ENCODE peak calls at places on chromosomes 1 and 21, in four cellular contexts. One of them, this sample, is unnamed.

GRCh38 chr1:25182629-25183028 is 49.7 kb downstream of the SYF2 start:
- DNase-seq in fibroblast of pulmonary artery: peak
- DNase-seq in GM12878: no peak
- DNase-seq in AG09309: peak
- DNase-seq in this sample: peak

GRCh38 chr1:87853576-87854351 is 525.1 kb downstream of the LMO4 start:
- DNase-seq in fibroblast of pulmonary artery: peak
- DNase-seq in GM12878: no peak
- DNase-seq in AG09309: no peak
- DNase-seq in this sample: no peak

GRCh38 chr1:34736711-34737110 is 18.1 kb upstream of the GJB5 start:
- DNase-seq in GM12878: no peak
- DNase-seq in fibroblast of pulmonary artery: no peak
- DNase-seq in AG09309: no peak
- DNase-seq in this sample: no peak

GRCh38 chr1:12201343-12202189 is 28.3 kb upstream of the VPS13D start:
- DNase-seq in AG09309: no peak
- DNase-seq in fibroblast of pulmonary artery: no peak
- DNase-seq in GM12878: no peak
- DNase-seq in this sample: no peak

GRCh38 chr1:117607471-117607870 is 1.6 kb downstream of the TENT5C start:
- DNase-seq in AG09309: no peak
- DNase-seq in GM12878: no peak
- DNase-seq in fibroblast of pulmonary artery: no peak
- DNase-seq in this sample: no peak

GRCh38 chr1:19402031-19402430 is 83.3 kb downstream of the CAPZB start:
- DNase-seq in GM12878: no peak
- DNase-seq in fibroblast of pulmonary artery: no peak
- DNase-seq in AG09309: no peak
- DNase-seq in this sample: no peak

GRCh38 chr1:65164633-65165032 is 16.6 kb downstream of the AK4 start:
- DNase-seq in fibroblast of pulmonary artery: peak
- DNase-seq in AG09309: no peak
- DNase-seq in GM12878: no peak
- DNase-seq in this sample: no peak

GRCh38 chr21:34967509-34968289 is 81.4 kb downstream of the RUNX1 start:
- DNase-seq in AG09309: no peak
- DNase-seq in fibroblast of pulmonary artery: no peak
- DNase-seq in GM12878: no peak
- DNase-seq in this sample: no peak

GRCh38 chr21:44012474-44013379 is 618 bp downstream of the TRAPPC10 start:
- DNase-seq in GM12878: peak
- DNase-seq in AG09309: no peak
- DNase-seq in fibroblast of pulmonary artery: peak
- DNase-seq in this sample: no peak

GRCh38 chr1:6202256-6202655 is 2.9 kb upstream of the RPL22 start:
- DNase-seq in fibroblast of pulmonary artery: no peak
- DNase-seq in GM12878: no peak
- DNase-seq in AG09309: no peak
- DNase-seq in this sample: no peak

GRCh38 chr1:201024251-201024998 is 911 bp upstream of the KIF21B start:
- DNase-seq in AG09309: no peak
- DNase-seq in GM12878: no peak
- DNase-seq in fibroblast of pulmonary artery: no peak
- DNase-seq in this sample: no peak

GRCh38 chr1:9990944-9991343 is 6.1 kb upstream of the RBP7 start:
- DNase-seq in AG09309: no peak
- DNase-seq in fibroblast of pulmonary artery: peak
- DNase-seq in GM12878: no peak
- DNase-seq in this sample: no peak

GRCh38 chr1:68043443-68044090 is 6.9 kb downstream of the DIRAS3 start:
- DNase-seq in AG09309: no peak
- DNase-seq in GM12878: no peak
- DNase-seq in fibroblast of pulmonary artery: no peak
- DNase-seq in this sample: no peak

GRCh38 chr1:24643362-24644346 is 552 bp downstream of the SRRM1 start:
- DNase-seq in GM12878: no peak
- DNase-seq in AG09309: no peak
- DNase-seq in fibroblast of pulmonary artery: no peak
- DNase-seq in this sample: no peak

GRCh38 chr1:198462365-198463025 is 78.0 kb downstream of the ATP6V1G3 start:
- DNase-seq in fibroblast of pulmonary artery: peak
- DNase-seq in GM12878: no peak
- DNase-seq in AG09309: no peak
- DNase-seq in this sample: peak

GRCh38 chr1:234975122-234975940 is 153.3 kb downstream of the TOMM20 start:
- DNase-seq in GM12878: no peak
- DNase-seq in fibroblast of pulmonary artery: peak
- DNase-seq in AG09309: peak
- DNase-seq in this sample: peak

GRCh38 chr1:187408217-187409004 is 579.7 kb downstream of the PLA2G4A start:
- DNase-seq in AG09309: no peak
- DNase-seq in GM12878: no peak
- DNase-seq in fibroblast of pulmonary artery: peak
- DNase-seq in this sample: peak

GRCh38 chr1:237340892-237341291 is 298.9 kb downstream of the RYR2 start:
- DNase-seq in AG09309: no peak
- DNase-seq in fibroblast of pulmonary artery: no peak
- DNase-seq in GM12878: no peak
- DNase-seq in this sample: no peak

GRCh38 chr1:192453360-192454045 is 122.1 kb upstream of the RGS1 start:
- DNase-seq in AG09309: no peak
- DNase-seq in fibroblast of pulmonary artery: peak
- DNase-seq in GM12878: no peak
- DNase-seq in this sample: no peak

GRCh38 chr1:207186503-207186902 is 82.5 kb downstream of the C4BPA start:
- DNase-seq in GM12878: no peak
- DNase-seq in fibroblast of pulmonary artery: no peak
- DNase-seq in AG09309: no peak
- DNase-seq in this sample: peak

GRCh38 chr1:207181838-207182237 is 77.8 kb downstream of the C4BPA start:
- DNase-seq in fibroblast of pulmonary artery: peak
- DNase-seq in GM12878: no peak
- DNase-seq in AG09309: no peak
- DNase-seq in this sample: no peak
- TF ChIP-seq CTCF in fibroblast of pulmonary artery: peak
- TF ChIP-seq CTCF in GM12878: no peak
- TF ChIP-seq CTCF in AG09309: no peak
- TF ChIP-seq CTCF in this sample: no peak

GRCh38 chr21:28160378-28160777 is 832.3 kb downstream of the LTN1 start:
- DNase-seq in GM12878: no peak
- DNase-seq in AG09309: peak
- DNase-seq in fibroblast of pulmonary artery: peak
- DNase-seq in this sample: no peak
- H3K4me3 ChIP-seq in GM12878: no peak
- H3K4me3 ChIP-seq in AG09309: no peak
- H3K4me3 ChIP-seq in fibroblast of pulmonary artery: no peak
- H3K4me3 ChIP-seq in this sample: no peak

DNA sequence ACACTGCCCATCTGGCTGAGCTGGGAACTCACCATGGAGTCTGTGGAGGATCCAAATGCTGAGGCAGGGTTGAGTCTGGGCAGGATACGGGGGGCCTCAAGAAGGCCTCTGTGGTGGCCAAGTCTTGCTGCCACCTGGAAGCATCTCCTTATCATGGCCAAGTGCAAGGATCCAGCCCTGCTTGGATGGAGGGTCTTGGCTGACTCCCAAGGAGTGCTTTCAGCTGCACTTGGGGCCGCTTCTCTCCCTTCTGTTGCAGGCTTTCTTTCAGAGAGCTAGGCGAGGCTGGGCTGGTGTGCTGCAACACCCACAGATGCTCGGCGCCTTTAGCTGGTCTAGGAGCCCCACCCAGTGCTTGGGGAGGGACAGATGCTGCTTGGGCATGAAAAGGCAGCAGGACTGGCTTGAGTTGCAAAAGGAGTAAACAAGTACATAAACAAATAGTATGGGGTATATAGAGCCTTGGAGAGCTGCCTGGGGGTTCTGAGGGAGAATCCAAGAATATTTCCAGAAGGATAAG is at the start of gene THEM5:
- DNase-seq in AG09309: no peak
- DNase-seq in GM12878: no peak
- DNase-seq in fibroblast of pulmonary artery: no peak
- DNase-seq in this sample: no peak
- TF ChIP-seq CTCF in AG09309: no peak
- TF ChIP-seq CTCF in GM12878: no peak
- TF ChIP-seq CTCF in fibroblast of pulmonary artery: no peak
- TF ChIP-seq CTCF in this sample: no peak

DNA sequence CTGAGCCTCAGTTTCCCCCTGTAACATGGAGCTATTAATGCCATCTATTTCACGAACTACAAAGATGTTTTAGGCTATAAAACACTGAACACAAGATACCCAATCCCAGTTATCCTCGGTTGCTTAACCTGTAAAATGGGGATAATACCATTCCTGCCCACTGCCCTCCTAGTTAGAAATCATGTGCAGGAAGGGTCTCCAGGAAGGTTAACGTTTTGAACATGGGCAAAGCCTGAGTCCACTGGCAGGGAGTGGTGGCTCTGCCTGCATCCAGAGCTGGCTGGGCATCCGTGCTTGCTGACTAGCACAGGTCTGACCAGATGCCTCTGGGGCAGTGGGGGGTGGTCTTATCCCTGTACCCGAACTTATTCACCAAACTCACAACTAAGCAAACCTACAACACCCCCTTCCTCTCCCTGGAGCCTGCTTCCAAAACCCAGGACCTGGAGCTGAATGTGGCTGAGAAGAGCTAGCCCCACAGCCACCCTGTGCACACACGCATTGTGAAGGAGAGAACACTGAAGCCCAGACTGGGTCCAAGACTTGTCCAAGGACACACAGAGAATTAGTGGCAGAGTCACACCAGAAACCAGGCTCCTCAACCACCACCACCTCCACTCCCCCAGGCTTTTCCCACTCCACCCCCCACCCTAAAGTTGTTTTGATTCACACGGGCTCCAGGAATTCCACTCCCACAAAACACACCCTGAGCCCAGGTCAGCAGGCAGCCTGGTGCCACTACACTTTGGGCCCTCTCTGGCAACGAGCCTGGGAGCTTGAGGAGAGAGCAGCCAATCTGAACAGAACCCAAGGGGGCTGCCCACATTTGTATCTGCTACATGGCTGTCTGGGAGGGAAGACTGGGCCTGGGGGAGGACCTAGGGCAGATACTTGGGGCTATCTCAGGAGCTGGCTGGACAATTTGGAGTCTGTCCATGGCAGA is 1.6 kb downstream of the E2F2 start:
- DNase-seq in fibroblast of pulmonary artery: no peak
- DNase-seq in GM12878: no peak
- DNase-seq in AG09309: no peak
- DNase-seq in this sample: no peak
- H3K4me3 ChIP-seq in fibroblast of pulmonary artery: no peak
- H3K4me3 ChIP-seq in GM12878: peak
- H3K4me3 ChIP-seq in AG09309: no peak
- H3K4me3 ChIP-seq in this sample: no peak

GRCh38 chr1:223006794-223007193 is 136.3 kb downstream of the TLR5 start:
- DNase-seq in AG09309: no peak
- DNase-seq in fibroblast of pulmonary artery: no peak
- DNase-seq in GM12878: no peak
- DNase-seq in this sample: no peak
- TF ChIP-seq CTCF in AG09309: no peak
- TF ChIP-seq CTCF in fibroblast of pulmonary artery: no peak
- TF ChIP-seq CTCF in GM12878: no peak
- TF ChIP-seq CTCF in this sample: no peak

DNA sequence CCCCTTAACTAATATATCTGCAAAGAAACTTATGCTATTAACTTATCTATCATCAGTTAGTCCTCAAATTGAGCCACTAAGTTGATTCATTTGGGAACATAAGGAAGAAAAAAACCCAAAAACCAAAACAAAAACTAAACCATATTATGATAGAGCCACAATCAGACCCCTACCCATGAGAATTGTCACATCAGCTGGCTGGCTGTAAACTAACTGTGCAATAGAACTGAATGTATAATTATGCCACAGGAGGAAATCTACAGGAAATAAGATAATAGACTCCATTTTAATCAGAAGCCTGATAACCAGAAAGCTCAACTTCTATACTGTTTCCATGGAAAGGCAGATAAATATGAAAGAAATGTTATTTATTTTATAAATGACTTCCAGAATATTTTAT is 110.0 kb downstream of the RGL1 start:
- DNase-seq in fibroblast of pulmonary artery: no peak
- DNase-seq in GM12878: no peak
- DNase-seq in AG09309: no peak
- DNase-seq in this sample: no peak
- H3K4me3 ChIP-seq in fibroblast of pulmonary artery: no peak
- H3K4me3 ChIP-seq in GM12878: no peak
- H3K4me3 ChIP-seq in AG09309: no peak
- H3K4me3 ChIP-seq in this sample: no peak

DNA sequence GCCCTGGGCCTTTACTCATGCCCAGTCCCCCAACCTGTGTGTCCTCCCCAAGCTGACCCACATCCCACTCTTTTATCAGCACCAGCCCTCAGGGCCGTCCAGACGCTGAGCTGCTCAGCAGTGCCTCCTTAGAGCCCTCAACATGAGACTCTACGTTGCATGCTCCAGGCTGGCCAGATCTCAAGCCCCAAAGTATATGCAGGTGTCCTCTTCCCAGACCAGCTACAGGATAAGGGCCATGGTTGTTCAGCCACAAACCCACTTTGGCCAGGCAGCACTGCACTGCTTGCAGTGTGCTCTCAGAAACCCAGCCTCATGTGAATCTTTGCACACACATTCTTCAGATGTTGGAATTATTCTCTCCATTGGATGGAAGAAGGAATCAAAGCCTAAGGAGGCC is 6.0 kb downstream of the CITED4 start:
- DNase-seq in AG09309: no peak
- DNase-seq in GM12878: no peak
- DNase-seq in fibroblast of pulmonary artery: no peak
- DNase-seq in this sample: no peak
- TF ChIP-seq CTCF in AG09309: no peak
- TF ChIP-seq CTCF in GM12878: no peak
- TF ChIP-seq CTCF in fibroblast of pulmonary artery: no peak
- TF ChIP-seq CTCF in this sample: no peak

DNA sequence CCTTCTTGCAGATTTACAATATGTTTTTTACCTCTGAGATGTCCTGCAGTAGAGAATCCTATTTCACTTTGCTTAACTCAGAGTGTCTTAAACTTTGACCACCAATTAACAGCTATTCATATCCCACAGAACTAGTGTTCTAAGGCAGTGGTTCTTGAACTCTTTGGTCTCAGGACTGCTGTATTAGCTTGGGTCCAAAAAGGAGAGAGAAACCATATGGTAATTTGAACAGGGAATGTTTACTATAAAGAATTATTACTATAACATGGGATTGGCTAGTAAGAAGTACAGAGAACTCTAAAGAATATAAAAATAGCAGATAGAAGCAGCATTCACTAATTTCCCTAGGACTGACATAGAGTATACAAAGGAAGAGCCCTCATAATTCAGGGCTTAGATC is 31.6 kb downstream of the FAM177B start:
- DNase-seq in AG09309: no peak
- DNase-seq in fibroblast of pulmonary artery: no peak
- DNase-seq in GM12878: no peak
- DNase-seq in this sample: no peak
- H3K4me3 ChIP-seq in AG09309: no peak
- H3K4me3 ChIP-seq in fibroblast of pulmonary artery: no peak
- H3K4me3 ChIP-seq in GM12878: no peak
- H3K4me3 ChIP-seq in this sample: no peak